ENCODE peak calls at places on chromosomes 6 and 20, in nine cellular contexts. E is ovary, I is mammary epithelial cell, J is PC-9, L is WERI-Rb-1, T is ascending aorta, P is thoracic aorta, G is uterus, N is retinal pigment epithelial cell. O is an unnamed sample.
A peak's percentile ranks its signal among the peaks of the same experiment; 100 is the strongest.

GRCh38 chr6:63807056-63807455 is 171.5 kb downstream of the PHF3 start:
- DNase-seq in E (no peak), I (no peak), J (no peak), L (no peak), T (no peak), P (no peak), G (no peak), N (no peak), O (no peak)

GRCh38 chr6:36545767-36546663 is 1.3 kb downstream of the STK38 start:
- DNase-seq in E (no peak), I (peak; percentile 21), J (no peak), L (peak; percentile 33), T (no peak), P (no peak), G (peak; percentile 20), N (no peak), O (no peak)

GRCh38 chr6:87071683-87072082 is 23.2 kb downstream of the CGA start:
- DNase-seq in E (no peak), I (no peak), J (no peak), L (no peak), T (no peak), P (no peak), G (no peak), N (no peak), O (no peak)

GRCh38 chr6:22888147-22888831 is 318.9 kb downstream of the HDGFL1 start:
- DNase-seq in E (no peak), I (peak; percentile 95), J (peak; percentile 83), L (no peak), T (no peak), P (no peak), G (no peak), N (peak; percentile 82), O (no peak)

GRCh38 chr20:34246126-34246626 is 5.0 kb downstream of the ASIP start:
- DNase-seq in E (no peak), I (no peak), J (no peak), L (no peak), T (no peak), P (no peak), G (no peak), N (no peak), O (no peak)

GRCh38 chr6:166774292-166774691 is 147.2 kb upstream of the RPS6KA2 start:
- DNase-seq in E (no peak), I (no peak), J (no peak), L (no peak), T (no peak), P (no peak), G (no peak), N (no peak), O (no peak)

GRCh38 chr6:75563032-75563431 is 38.6 kb upstream of the SENP6 start:
- DNase-seq in E (no peak), I (peak; percentile 30), J (no peak), L (peak; percentile 24), T (no peak), P (no peak), G (no peak), N (no peak), O (no peak)

GRCh38 chr6:5295612-5296011 is 34.3 kb downstream of the FARS2 start:
- DNase-seq in E (no peak), I (no peak), J (no peak), L (no peak), T (no peak), P (no peak), G (no peak), N (no peak), O (no peak)

GRCh38 chr6:149044394-149044965 is 273.0 kb upstream of the TAB2 start:
- DNase-seq in E (no peak), I (no peak), J (no peak), L (no peak), T (no peak), P (no peak), G (no peak), N (no peak), O (no peak)

GRCh38 chr6:149043476-149044130 is 273.9 kb upstream of the TAB2 start:
- DNase-seq in E (no peak), I (no peak), J (no peak), L (peak; percentile 70), T (no peak), P (no peak), G (no peak), N (no peak), O (no peak)

GRCh38 chr6:149046164-149046821 is 271.2 kb upstream of the TAB2 start:
- DNase-seq in E (no peak), I (no peak), J (no peak), L (no peak), T (no peak), P (no peak), G (no peak), N (no peak), O (no peak)

GRCh38 chr6:149046822-149047246 is 270.7 kb upstream of the TAB2 start:
- DNase-seq in E (no peak), I (no peak), J (no peak), L (no peak), T (no peak), P (no peak), G (no peak), N (no peak), O (no peak)

GRCh38 chr6:149045404-149045803 is 272.1 kb upstream of the TAB2 start:
- DNase-seq in E (no peak), I (no peak), J (no peak), L (no peak), T (no peak), P (no peak), G (no peak), N (no peak), O (no peak)
- TF ChIP-seq CTCF in E (no peak), I (no peak), J (no peak), L (peak; percentile 8), T (no peak), P (no peak), G (no peak), N (no peak), O (no peak)

GRCh38 chr20:23021541-23021940 is 13.6 kb upstream of the SSTR4 start:
- DNase-seq in E (no peak), I (no peak), J (no peak), L (no peak), T (no peak), P (no peak), G (no peak), N (no peak), O (no peak)
- TF ChIP-seq CTCF in E (no peak), I (peak; percentile 24), J (no peak), L (no peak), T (no peak), P (no peak), G (no peak), N (no peak), O (peak; percentile 8)

GRCh38 chr6:32117461-32117860 is 8.3 kb upstream of the TNXB start:
- DNase-seq in E (no peak), I (no peak), J (no peak), L (no peak), T (no peak), P (no peak), G (no peak), N (no peak), O (no peak)

GRCh38 chr6:32115623-32116022 is 6.5 kb upstream of the TNXB start:
- DNase-seq in E (no peak), I (no peak), J (no peak), L (no peak), T (no peak), P (no peak), G (no peak), N (no peak), O (no peak)

GRCh38 chr6:32114853-32115252 is 5.7 kb upstream of the TNXB start:
- DNase-seq in E (no peak), I (no peak), J (peak; percentile 39), L (no peak), T (no peak), P (no peak), G (no peak), N (no peak), O (no peak)

GRCh38 chr6:32118782-32119628 is 9.0 kb downstream of the ATF6B start:
- DNase-seq in E (peak; percentile 94), I (peak; percentile 65), J (peak; percentile 68), L (peak; percentile 95), T (peak; percentile 90), P (no peak), G (peak; percentile 87), N (peak; percentile 39), O (no peak)

DNA sequence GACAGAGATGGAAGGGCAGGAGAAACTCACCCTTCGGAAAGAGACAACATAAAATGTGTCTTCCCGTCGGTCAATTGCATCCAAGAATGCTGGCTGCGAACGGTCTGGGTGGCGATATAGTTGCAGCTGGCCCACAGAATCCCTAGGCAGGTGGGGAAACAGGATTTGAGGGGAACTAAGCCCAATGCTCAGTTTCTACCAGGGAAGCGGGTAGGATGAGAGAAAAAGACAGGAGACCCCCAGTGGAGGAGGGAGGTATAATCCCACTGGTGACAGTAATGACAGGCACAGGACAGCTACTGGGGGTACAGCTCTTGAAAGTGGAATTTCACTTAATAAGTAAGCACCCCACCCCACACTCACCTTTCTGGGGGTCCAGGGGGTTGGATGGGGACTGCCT is 7.5 kb upstream of the TNXB start:
- DNase-seq in E (no peak), I (no peak), J (no peak), L (peak; percentile 81), T (no peak), P (no peak), G (no peak), N (no peak), O (no peak)
- TF ChIP-seq CTCF in E (peak; percentile 49), I (peak; percentile 25), J (peak; percentile 65), L (peak; percentile 90), T (peak; percentile 26), P (peak; percentile 43), G (peak; percentile 30), N (peak; percentile 60), O (peak; percentile 72)

GRCh38 chr20:49910340-49910706 is 5.0 kb downstream of the SPATA2 start:
- DNase-seq in E (no peak), I (no peak), J (no peak), L (no peak), T (no peak), P (no peak), G (no peak), N (no peak), O (no peak)

GRCh38 chr20:49908258-49908565 is 7.1 kb downstream of the SPATA2 start:
- DNase-seq in E (no peak), I (no peak), J (no peak), L (no peak), T (no peak), P (no peak), G (no peak), N (no peak), O (no peak)

GRCh38 chr20:49907405-49908257 is 7.7 kb downstream of the SPATA2 start:
- DNase-seq in E (no peak), I (no peak), J (no peak), L (no peak), T (no peak), P (no peak), G (no peak), N (no peak), O (peak; percentile 76)

GRCh38 chr20:49906615-49907154 is 8.6 kb downstream of the SPATA2 start:
- DNase-seq in E (no peak), I (no peak), J (no peak), L (no peak), T (no peak), P (no peak), G (no peak), N (no peak), O (peak; percentile 42)

DNA sequence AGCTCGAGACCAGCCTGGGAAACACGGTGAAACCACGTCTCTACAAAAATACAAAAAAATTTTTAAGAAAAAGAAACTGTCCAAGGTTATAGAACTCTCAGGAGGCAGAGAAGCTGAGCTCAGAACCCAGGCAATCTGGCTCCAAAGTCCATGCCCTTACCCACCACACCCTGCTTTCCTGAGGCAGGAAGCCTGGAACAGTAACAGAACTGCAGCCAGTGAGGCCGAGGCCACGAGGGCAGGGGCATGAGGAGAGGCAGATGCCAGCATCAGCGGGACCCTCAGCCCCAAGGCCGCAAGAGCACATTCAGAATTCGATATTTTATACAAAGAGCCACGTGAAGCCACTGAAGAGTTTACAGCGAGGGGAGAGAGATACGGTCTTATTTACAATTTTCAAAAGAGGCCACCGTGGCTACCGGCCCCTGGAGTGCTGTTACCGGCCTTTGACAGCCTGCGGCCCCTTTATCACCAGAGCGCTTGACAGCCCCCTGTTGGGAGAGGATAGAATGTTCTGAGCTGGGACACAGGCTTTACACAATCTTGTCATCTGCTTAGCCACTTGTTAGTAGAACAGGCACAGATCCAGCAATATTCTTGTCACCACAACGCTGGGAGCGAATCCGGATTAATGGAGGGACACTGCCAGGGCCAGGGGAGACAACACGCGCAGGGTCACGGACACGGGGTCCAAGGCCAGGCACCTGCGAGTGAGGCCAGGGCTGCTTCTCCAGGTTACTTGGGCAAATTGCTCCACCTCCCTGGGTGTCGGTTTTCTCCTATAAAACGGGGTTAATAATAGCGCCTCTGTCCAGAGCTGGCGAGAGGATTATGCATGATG is 5.6 kb downstream of the SPATA2 start:
- DNase-seq in E (no peak), I (no peak), J (no peak), L (peak; percentile 85), T (no peak), P (no peak), G (no peak), N (no peak), O (peak; percentile 80)
- TF ChIP-seq CTCF in E (no peak), I (no peak), J (no peak), L (peak; percentile 63), T (no peak), P (no peak), G (peak; percentile 14), N (peak; percentile 51), O (peak; percentile 60)

O was measured in chondrocyte.